ENCODE peak calls at places on chromosome 21, in ten cellular contexts. One of them, this sample, is unnamed.

GRCh38 chr21:39048064-39048463 is 135.2 kb downstream of the PSMG1 start:
- DNase-seq in GM12878: no peak
- DNase-seq in IMR-90: peak; percentile 4
- DNase-seq in right atrium auricular region: no peak
- DNase-seq in NCI-H1048: no peak
- DNase-seq in stimulated activated CD4-positive, alpha-beta T cell treated with anti-CD3 and anti-CD28 coated beads, Interleukin-1b, Interleukin-23, amount 100 ng/mL, for 24 hours: no peak
- DNase-seq in DMS153: peak; percentile 90
- DNase-seq in Jurkat, Clone E6-1: no peak
- DNase-seq in fibroblast of mammary gland: peak; percentile 15
- DNase-seq in CD8-positive, alpha-beta memory T cell: no peak
- DNase-seq in this sample: no peak

GRCh38 chr21:33642896-33643657 is 776 bp downstream of the ITSN1 start:
- DNase-seq in fibroblast of mammary gland: peak; percentile 26
- DNase-seq in IMR-90: peak; percentile 36
- DNase-seq in stimulated activated CD4-positive, alpha-beta T cell treated with anti-CD3 and anti-CD28 coated beads, Interleukin-1b, Interleukin-23, amount 100 ng/mL, for 24 hours: no peak
- DNase-seq in DMS153: no peak
- DNase-seq in NCI-H1048: no peak
- DNase-seq in GM12878: no peak
- DNase-seq in Jurkat, Clone E6-1: no peak
- DNase-seq in right atrium auricular region: no peak
- DNase-seq in CD8-positive, alpha-beta memory T cell: peak; percentile 17
- DNase-seq in this sample: peak; percentile 70

GRCh38 chr21:43681650-43682049 is 22.3 kb downstream of the RRP1B start:
- DNase-seq in GM12878: no peak
- DNase-seq in stimulated activated CD4-positive, alpha-beta T cell treated with anti-CD3 and anti-CD28 coated beads, Interleukin-1b, Interleukin-23, amount 100 ng/mL, for 24 hours: no peak
- DNase-seq in NCI-H1048: no peak
- DNase-seq in right atrium auricular region: no peak
- DNase-seq in fibroblast of mammary gland: no peak
- DNase-seq in Jurkat, Clone E6-1: no peak
- DNase-seq in DMS153: no peak
- DNase-seq in IMR-90: no peak
- DNase-seq in CD8-positive, alpha-beta memory T cell: no peak
- DNase-seq in this sample: no peak

GRCh38 chr21:35179990-35180557 is 131.0 kb upstream of the RUNX1 start:
- DNase-seq in right atrium auricular region: no peak
- DNase-seq in IMR-90: peak; percentile 94
- DNase-seq in stimulated activated CD4-positive, alpha-beta T cell treated with anti-CD3 and anti-CD28 coated beads, Interleukin-1b, Interleukin-23, amount 100 ng/mL, for 24 hours: no peak
- DNase-seq in GM12878: no peak
- DNase-seq in CD8-positive, alpha-beta memory T cell: no peak
- DNase-seq in fibroblast of mammary gland: peak; percentile 85
- DNase-seq in DMS153: no peak
- DNase-seq in Jurkat, Clone E6-1: peak; percentile 41
- DNase-seq in NCI-H1048: no peak
- DNase-seq in this sample: no peak

GRCh38 chr21:21268061-21268471 is 269.9 kb downstream of the NCAM2 start:
- DNase-seq in NCI-H1048: no peak
- DNase-seq in GM12878: no peak
- DNase-seq in DMS153: no peak
- DNase-seq in right atrium auricular region: no peak
- DNase-seq in Jurkat, Clone E6-1: no peak
- DNase-seq in fibroblast of mammary gland: no peak
- DNase-seq in stimulated activated CD4-positive, alpha-beta T cell treated with anti-CD3 and anti-CD28 coated beads, Interleukin-1b, Interleukin-23, amount 100 ng/mL, for 24 hours: no peak
- DNase-seq in CD8-positive, alpha-beta memory T cell: no peak
- DNase-seq in IMR-90: peak; percentile 4
- DNase-seq in this sample: no peak

GRCh38 chr21:43189936-43190335 is 21.1 kb downstream of the CRYAA start:
- DNase-seq in DMS153: no peak
- DNase-seq in fibroblast of mammary gland: no peak
- DNase-seq in IMR-90: no peak
- DNase-seq in CD8-positive, alpha-beta memory T cell: no peak
- DNase-seq in NCI-H1048: no peak
- DNase-seq in right atrium auricular region: no peak
- DNase-seq in Jurkat, Clone E6-1: no peak
- DNase-seq in GM12878: no peak
- DNase-seq in stimulated activated CD4-positive, alpha-beta T cell treated with anti-CD3 and anti-CD28 coated beads, Interleukin-1b, Interleukin-23, amount 100 ng/mL, for 24 hours: no peak
- DNase-seq in this sample: no peak

GRCh38 chr21:34570315-34570714 is 44.6 kb downstream of the RCAN1 start:
- DNase-seq in CD8-positive, alpha-beta memory T cell: no peak
- DNase-seq in Jurkat, Clone E6-1: peak; percentile 11
- DNase-seq in NCI-H1048: no peak
- DNase-seq in stimulated activated CD4-positive, alpha-beta T cell treated with anti-CD3 and anti-CD28 coated beads, Interleukin-1b, Interleukin-23, amount 100 ng/mL, for 24 hours: no peak
- DNase-seq in right atrium auricular region: no peak
- DNase-seq in DMS153: no peak
- DNase-seq in GM12878: no peak
- DNase-seq in IMR-90: no peak
- DNase-seq in fibroblast of mammary gland: peak; percentile 34
- DNase-seq in this sample: no peak

GRCh38 chr21:39000496-39000895 is 182.8 kb downstream of the PSMG1 start:
- DNase-seq in right atrium auricular region: no peak
- DNase-seq in NCI-H1048: no peak
- DNase-seq in DMS153: no peak
- DNase-seq in CD8-positive, alpha-beta memory T cell: no peak
- DNase-seq in IMR-90: peak; percentile 46
- DNase-seq in stimulated activated CD4-positive, alpha-beta T cell treated with anti-CD3 and anti-CD28 coated beads, Interleukin-1b, Interleukin-23, amount 100 ng/mL, for 24 hours: no peak
- DNase-seq in fibroblast of mammary gland: no peak
- DNase-seq in Jurkat, Clone E6-1: no peak
- DNase-seq in GM12878: no peak
- DNase-seq in this sample: no peak

GRCh38 chr21:44093761-44094160 is 13.4 kb upstream of the PWP2 start:
- DNase-seq in fibroblast of mammary gland: no peak
- DNase-seq in Jurkat, Clone E6-1: no peak
- DNase-seq in IMR-90: no peak
- DNase-seq in right atrium auricular region: no peak
- DNase-seq in CD8-positive, alpha-beta memory T cell: no peak
- DNase-seq in DMS153: no peak
- DNase-seq in NCI-H1048: no peak
- DNase-seq in GM12878: no peak
- DNase-seq in stimulated activated CD4-positive, alpha-beta T cell treated with anti-CD3 and anti-CD28 coated beads, Interleukin-1b, Interleukin-23, amount 100 ng/mL, for 24 hours: no peak
- DNase-seq in this sample: peak; percentile 22

GRCh38 chr21:41926068-41926806 is 27.6 kb downstream of the C2CD2 start:
- DNase-seq in IMR-90: peak; percentile 66
- DNase-seq in GM12878: peak; percentile 68
- DNase-seq in stimulated activated CD4-positive, alpha-beta T cell treated with anti-CD3 and anti-CD28 coated beads, Interleukin-1b, Interleukin-23, amount 100 ng/mL, for 24 hours: no peak
- DNase-seq in right atrium auricular region: no peak
- DNase-seq in fibroblast of mammary gland: peak; percentile 55
- DNase-seq in DMS153: no peak
- DNase-seq in CD8-positive, alpha-beta memory T cell: peak; percentile 65
- DNase-seq in Jurkat, Clone E6-1: peak; percentile 81
- DNase-seq in NCI-H1048: no peak
- DNase-seq in this sample: no peak

GRCh38 chr21:37207441-37208009 is 59.6 kb downstream of the VPS26C start:
- DNase-seq in right atrium auricular region: no peak
- DNase-seq in IMR-90: no peak
- DNase-seq in Jurkat, Clone E6-1: no peak
- DNase-seq in GM12878: peak; percentile 82
- DNase-seq in CD8-positive, alpha-beta memory T cell: no peak
- DNase-seq in fibroblast of mammary gland: peak; percentile 20
- DNase-seq in NCI-H1048: peak; percentile 16
- DNase-seq in stimulated activated CD4-positive, alpha-beta T cell treated with anti-CD3 and anti-CD28 coated beads, Interleukin-1b, Interleukin-23, amount 100 ng/mL, for 24 hours: no peak
- DNase-seq in DMS153: no peak
- DNase-seq in this sample: peak; percentile 66

GRCh38 chr21:45403133-45403824 is 1.7 kb upstream of the COL18A1 start:
- DNase-seq in NCI-H1048: no peak
- DNase-seq in CD8-positive, alpha-beta memory T cell: no peak
- DNase-seq in DMS153: no peak
- DNase-seq in IMR-90: no peak
- DNase-seq in Jurkat, Clone E6-1: no peak
- DNase-seq in right atrium auricular region: no peak
- DNase-seq in fibroblast of mammary gland: no peak
- DNase-seq in stimulated activated CD4-positive, alpha-beta T cell treated with anti-CD3 and anti-CD28 coated beads, Interleukin-1b, Interleukin-23, amount 100 ng/mL, for 24 hours: no peak
- DNase-seq in GM12878: no peak
- DNase-seq in this sample: no peak

GRCh38 chr21:32585970-32586369 is 647 bp upstream of the TCP10L start:
- DNase-seq in stimulated activated CD4-positive, alpha-beta T cell treated with anti-CD3 and anti-CD28 coated beads, Interleukin-1b, Interleukin-23, amount 100 ng/mL, for 24 hours: no peak
- DNase-seq in NCI-H1048: no peak
- DNase-seq in DMS153: no peak
- DNase-seq in CD8-positive, alpha-beta memory T cell: no peak
- DNase-seq in right atrium auricular region: no peak
- DNase-seq in GM12878: no peak
- DNase-seq in Jurkat, Clone E6-1: no peak
- DNase-seq in fibroblast of mammary gland: no peak
- DNase-seq in IMR-90: no peak
- DNase-seq in this sample: no peak